ENCODE peak calls at places on chromosome 15, in seven cellular contexts. I, Y, W, F, C, D and K are unnamed samples.

GRCh38 chr15:82158811-82159210 is 103.7 kb downstream of the EFL1 start:
- DNase-seq in C (no peak), D (no peak), I (no peak), W (no peak), F (no peak), Y (no peak), K (peak)

GRCh38 chr15:60397772-60398445 is at the start of gene ANXA2:
- DNase-seq in C (peak), W (peak), Y (peak), D (peak), F (no peak), I (peak), K (no peak)

GRCh38 chr15:30036304-30036703 is 46.5 kb upstream of the GOLGA8J start:
- DNase-seq in C (no peak), I (no peak), F (no peak), D (no peak), W (peak), Y (no peak), K (no peak)

GRCh38 chr15:87944051-87944450 is 312.5 kb downstream of the NTRK3 start:
- DNase-seq in C (no peak), Y (no peak), F (no peak), D (no peak), I (no peak), W (no peak), K (no peak)

GRCh38 chr15:81909229-81910087 is 136.4 kb downstream of the MEX3B start:
- DNase-seq in W (peak), F (no peak), I (no peak), D (no peak), C (peak), Y (no peak), K (no peak)

GRCh38 chr15:80504931-80505330 is 100.7 kb downstream of the ARNT2 start:
- DNase-seq in C (no peak), Y (no peak), F (no peak), W (no peak), I (no peak), D (no peak), K (no peak)

GRCh38 chr15:89085289-89085906 is 2.9 kb upstream of the ABHD2 start:
- DNase-seq in Y (no peak), D (no peak), C (no peak), F (no peak), W (no peak), I (no peak), K (no peak)

GRCh38 chr15:88348579-88349255 is 92.2 kb upstream of the NTRK3 start:
- DNase-seq in Y (no peak), I (no peak), D (no peak), C (no peak), W (no peak), F (no peak), K (no peak)

GRCh38 chr15:78212546-78213424 is 21.6 kb downstream of the ACSBG1 start:
- DNase-seq in F (peak), I (peak), Y (no peak), C (peak), W (no peak), D (peak), K (peak)

GRCh38 chr15:33131880-33132279 is 62.6 kb downstream of the FMN1 start:
- DNase-seq in I (no peak), C (no peak), W (no peak), Y (no peak), D (no peak), F (no peak), K (no peak)

GRCh38 chr15:96418146-96418545 is 87.6 kb downstream of the NR2F2 start:
- DNase-seq in I (no peak), D (no peak), F (no peak), Y (no peak), W (no peak), C (no peak), K (no peak)

GRCh38 chr15:85407421-85408269 is 27.2 kb downstream of the AKAP13 start:
- DNase-seq in C (peak), Y (no peak), W (no peak), F (peak), D (peak), I (no peak), K (peak)

GRCh38 chr15:90478981-90479481 is 50.7 kb upstream of the CRTC3 start:
- DNase-seq in C (no peak), Y (no peak), D (peak), W (no peak), I (no peak), F (no peak), K (no peak)

GRCh38 chr15:51642696-51643095 is 20.1 kb upstream of the DMXL2 start:
- DNase-seq in D (no peak), I (no peak), W (no peak), F (no peak), Y (no peak), C (no peak), K (no peak)

GRCh38 chr15:60414016-60414682 is 16.4 kb upstream of the ANXA2 start:
- DNase-seq in Y (no peak), I (no peak), W (no peak), C (no peak), F (no peak), D (no peak), K (no peak)

GRCh38 chr15:101648356-101648755 is 3.8 kb downstream of the TM2D3 start:
- DNase-seq in W (no peak), F (no peak), Y (no peak), I (no peak), C (no peak), D (no peak), K (no peak)

GRCh38 chr15:36888018-36888992 is 212.0 kb downstream of the MEIS2 start:
- DNase-seq in F (no peak), I (peak), D (no peak), Y (no peak), C (no peak), W (no peak), K (no peak)

GRCh38 chr15:39301589-39301999 is 279.3 kb upstream of the THBS1 start:
- DNase-seq in D (no peak), Y (no peak), I (no peak), W (no peak), C (no peak), F (no peak), K (no peak)

GRCh38 chr15:94293411-94294402 is 62.3 kb downstream of the MCTP2 start:
- DNase-seq in Y (no peak), C (no peak), I (no peak), D (no peak), W (no peak), F (no peak), K (peak)

GRCh38 chr15:78055923-78056713 is 21.4 kb downstream of the TBC1D2B start:
- DNase-seq in F (no peak), I (no peak), Y (no peak), D (no peak), W (no peak), C (peak), K (no peak)

GRCh38 chr15:73681856-73682596 is 2.2 kb upstream of the CD276 start:
- DNase-seq in Y (no peak), F (no peak), W (no peak), C (no peak), D (no peak), I (no peak), K (no peak)

GRCh38 chr15:60004846-60005351 is 788 bp downstream of the FOXB1 start:
- DNase-seq in D (no peak), I (no peak), C (no peak), F (no peak), W (peak), Y (peak), K (no peak)

GRCh38 chr15:68344600-68344999 is 67.1 kb downstream of the FEM1B start:
- DNase-seq in W (no peak), I (no peak), F (no peak), Y (no peak), D (no peak), C (no peak), K (no peak)

GRCh38 chr15:71660501-71660900 is 149.9 kb upstream of the NR2E3 start:
- DNase-seq in I (no peak), Y (no peak), F (no peak), W (no peak), C (no peak), D (no peak), K (no peak)

GRCh38 chr15:58463815-58464697 is 32.3 kb downstream of the LIPC start:
- DNase-seq in W (no peak), I (no peak), D (no peak), C (no peak), F (no peak), Y (no peak), K (no peak)

GRCh38 chr15:40550381-40551037 is 14.3 kb downstream of the CCDC32 start:
- DNase-seq in C (no peak), F (no peak), I (no peak), W (no peak), D (no peak), Y (no peak), K (no peak)

GRCh38 chr15:89090791-89091666 is 2.8 kb downstream of the ABHD2 start:
- DNase-seq in Y (peak), D (peak), W (no peak), I (peak), F (peak), C (no peak), K (peak)

GRCh38 chr15:51760805-51761204 is 9.4 kb downstream of the TMOD2 start:
- DNase-seq in Y (no peak), I (no peak), D (no peak), F (no peak), C (no peak), W (no peak), K (no peak)

GRCh38 chr15:95280711-95281110 is 1049.3 kb downstream of the MCTP2 start:
- DNase-seq in D (no peak), Y (no peak), C (no peak), W (no peak), F (no peak), I (no peak), K (no peak)

GRCh38 chr15:83733206-83733605 is 79.3 kb downstream of the ADAMTSL3 start:
- DNase-seq in D (no peak), C (no peak), Y (no peak), W (peak), I (no peak), F (no peak), K (peak)

GRCh38 chr15:40069178-40070165 is 30.5 kb upstream of the SRP14 start:
- DNase-seq in D (peak), F (no peak), I (peak), Y (peak), C (peak), W (peak), K (peak)

GRCh38 chr15:73991260-73991659 is 835 bp downstream of the STOML1 start:
- DNase-seq in D (peak), W (peak), Y (peak), I (peak), C (peak), F (no peak), K (no peak)

GRCh38 chr15:40575113-40575512 is 6.0 kb downstream of the RPUSD2 start:
- DNase-seq in W (no peak), I (no peak), Y (no peak), C (no peak), F (no peak), D (no peak), K (no peak)

GRCh38 chr15:77094397-77095030 is 23.6 kb upstream of the TSPAN3 start:
- DNase-seq in F (no peak), W (peak), C (no peak), I (no peak), Y (no peak), D (no peak), K (no peak)

GRCh38 chr15:89500397-89501270 is 4.3 kb upstream of the RHCG start:
- DNase-seq in D (no peak), F (no peak), W (peak), I (no peak), Y (no peak), C (no peak), K (no peak)

GRCh38 chr15:45456212-45457106 is 66.1 kb downstream of the SLC30A4 start:
- DNase-seq in D (peak), I (peak), C (peak), F (peak), Y (no peak), W (no peak), K (peak)

GRCh38 chr15:81108427-81108826 is 25.6 kb upstream of the CFAP161 start:
- DNase-seq in Y (no peak), I (no peak), F (no peak), C (no peak), D (no peak), W (peak), K (no peak)

GRCh38 chr15:57061281-57061680 is 142.8 kb downstream of the TCF12 start:
- DNase-seq in W (no peak), F (no peak), C (no peak), Y (no peak), D (no peak), I (no peak), K (no peak)

GRCh38 chr15:50558012-50558411 is 11.5 kb upstream of the USP50 start:
- DNase-seq in W (no peak), I (no peak), Y (no peak), D (no peak), C (no peak), F (no peak), K (no peak)

GRCh38 chr15:50563756-50564155 is 17.3 kb upstream of the USP50 start:
- DNase-seq in I (no peak), D (no peak), Y (no peak), C (no peak), F (no peak), W (no peak), K (no peak)

GRCh38 chr15:50562735-50563640 is 16.5 kb upstream of the USP50 start:
- DNase-seq in D (no peak), C (no peak), I (no peak), F (no peak), Y (no peak), W (no peak), K (no peak)
- TF ChIP-seq CTCF in D (no peak), C (no peak), I (no peak), F (no peak), Y (no peak), W (no peak), K (no peak)

DNA sequence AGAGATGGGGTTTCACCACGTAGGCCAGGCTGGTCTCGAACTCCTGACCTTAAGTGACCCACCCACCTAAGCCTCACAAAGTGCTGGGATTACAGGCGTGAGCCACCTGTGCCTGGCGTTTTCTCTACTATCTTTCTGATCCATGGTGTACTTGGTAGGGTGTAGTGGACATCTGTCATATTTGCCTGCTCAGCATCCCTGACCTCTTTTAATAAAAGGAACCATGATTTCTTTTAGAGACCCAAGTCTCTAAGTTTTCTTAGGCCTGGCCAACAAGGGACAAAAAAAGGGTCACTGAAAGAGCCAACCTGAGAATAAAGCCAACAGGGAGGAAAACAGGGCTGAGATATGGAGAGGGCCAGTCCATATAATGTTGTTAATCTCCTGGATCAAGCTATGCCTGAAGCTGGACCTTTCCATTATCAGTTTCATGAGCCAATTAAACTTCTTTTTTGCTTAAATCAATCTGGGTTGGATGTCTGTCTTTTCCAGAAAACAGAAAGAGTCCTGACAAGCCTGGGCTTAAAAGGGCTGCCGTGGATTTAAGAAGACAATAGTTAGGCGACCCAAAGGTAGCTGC is 48.1 kb upstream of the PGPEP1L start:
- DNase-seq in F (no peak), W (no peak), C (no peak), Y (no peak), D (no peak), I (no peak), K (no peak)
- H3K4me3 ChIP-seq in F (no peak), W (no peak), C (no peak), Y (no peak), D (no peak), I (no peak), K (no peak)

GRCh38 chr15:66085128-66085527 is 168.4 kb downstream of the MEGF11 start:
- DNase-seq in F (no peak), C (no peak), I (no peak), W (peak), D (no peak), Y (no peak), K (no peak)
- TF ChIP-seq CTCF in F (no peak), C (peak), I (no peak), W (peak), D (no peak), Y (no peak), K (no peak)

DNA sequence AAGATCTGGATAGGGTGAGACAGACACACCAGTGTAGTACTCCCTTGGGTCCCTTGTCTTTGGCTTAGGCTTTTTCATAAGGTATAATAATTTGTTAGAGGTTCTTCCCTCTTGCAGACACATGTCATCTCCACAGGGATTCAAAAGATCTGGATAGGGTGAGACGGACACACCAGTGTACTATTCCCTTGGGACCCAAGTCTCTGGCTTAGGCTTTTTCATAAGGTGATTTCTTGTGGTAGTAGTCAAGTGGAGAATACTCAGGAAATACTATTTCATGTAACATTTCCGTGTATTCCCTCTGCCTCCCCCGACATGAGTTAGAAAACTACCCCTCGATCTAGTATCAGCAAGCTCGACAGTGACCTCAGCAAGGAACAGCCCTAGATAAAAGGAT is 954 bp upstream of the MAPKBP1 start:
- DNase-seq in D (no peak), W (no peak), C (no peak), I (no peak), F (no peak), Y (no peak), K (no peak)
- H3K4me3 ChIP-seq in D (no peak), W (peak), C (no peak), I (no peak), F (peak), Y (peak), K (peak)

DNA sequence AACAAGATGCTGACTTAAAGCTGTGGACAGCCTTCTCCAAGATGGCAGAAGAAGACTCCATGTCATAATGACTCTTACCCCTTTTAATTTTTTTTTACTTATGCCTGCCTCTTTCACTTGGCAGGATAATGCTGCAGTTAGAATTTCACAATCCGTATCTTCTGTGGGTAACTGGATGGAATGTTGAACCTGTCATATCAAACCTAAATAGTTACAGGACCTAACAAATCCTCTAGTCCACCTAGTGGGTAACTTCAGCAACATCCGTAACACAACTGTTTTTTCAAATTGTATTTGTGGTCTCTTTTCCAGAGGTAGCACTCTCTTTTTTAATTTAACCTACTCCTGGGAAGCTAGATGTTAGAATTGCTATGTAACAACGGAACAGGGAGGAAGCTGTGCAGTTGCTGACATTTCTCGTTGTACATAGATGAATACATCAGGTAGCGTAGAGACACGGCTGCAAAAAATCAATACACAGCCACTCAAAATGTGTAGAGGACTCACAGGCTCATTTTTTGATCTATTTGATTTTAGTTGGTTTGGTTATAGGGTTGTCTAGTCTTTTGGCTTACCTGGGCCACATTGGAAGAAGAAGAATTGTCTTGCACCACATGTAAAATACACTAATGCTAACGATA is 43.9 kb upstream of the TRPM1 start:
- DNase-seq in Y (no peak), C (no peak), F (no peak), D (no peak), W (no peak), I (no peak), K (no peak)
- TF ChIP-seq CTCF in Y (no peak), C (peak), F (no peak), D (peak), W (peak), I (no peak), K (peak)

GRCh38 chr15:49706805-49707204 is 86.0 kb downstream of the DTWD1 start:
- DNase-seq in Y (no peak), I (no peak), D (no peak), W (no peak), C (no peak), F (no peak), K (no peak)
- H3K4me3 ChIP-seq in Y (no peak), I (no peak), D (no peak), W (no peak), C (no peak), F (no peak), K (no peak)

GRCh38 chr15:67183443-67184169 is 70.9 kb downstream of the AAGAB start:
- DNase-seq in D (no peak), W (no peak), C (no peak), I (no peak), F (no peak), Y (no peak), K (no peak)

GRCh38 chr15:67180035-67180434 is 74.4 kb downstream of the AAGAB start:
- DNase-seq in D (no peak), Y (no peak), I (no peak), W (no peak), F (no peak), C (no peak), K (no peak)

GRCh38 chr15:67180514-67181191 is 73.8 kb downstream of the AAGAB start:
- DNase-seq in F (no peak), Y (no peak), I (no peak), W (peak), C (no peak), D (no peak), K (no peak)

GRCh38 chr15:67179411-67179995 is 75.0 kb downstream of the AAGAB start:
- DNase-seq in F (no peak), I (no peak), D (no peak), C (no peak), Y (no peak), W (no peak), K (no peak)

GRCh38 chr15:67181221-67181639 is 73.2 kb downstream of the AAGAB start:
- DNase-seq in Y (no peak), W (no peak), I (no peak), C (no peak), F (no peak), D (no peak), K (no peak)
- TF ChIP-seq CTCF in Y (no peak), W (peak), I (no peak), C (peak), F (no peak), D (peak), K (peak)

DNA sequence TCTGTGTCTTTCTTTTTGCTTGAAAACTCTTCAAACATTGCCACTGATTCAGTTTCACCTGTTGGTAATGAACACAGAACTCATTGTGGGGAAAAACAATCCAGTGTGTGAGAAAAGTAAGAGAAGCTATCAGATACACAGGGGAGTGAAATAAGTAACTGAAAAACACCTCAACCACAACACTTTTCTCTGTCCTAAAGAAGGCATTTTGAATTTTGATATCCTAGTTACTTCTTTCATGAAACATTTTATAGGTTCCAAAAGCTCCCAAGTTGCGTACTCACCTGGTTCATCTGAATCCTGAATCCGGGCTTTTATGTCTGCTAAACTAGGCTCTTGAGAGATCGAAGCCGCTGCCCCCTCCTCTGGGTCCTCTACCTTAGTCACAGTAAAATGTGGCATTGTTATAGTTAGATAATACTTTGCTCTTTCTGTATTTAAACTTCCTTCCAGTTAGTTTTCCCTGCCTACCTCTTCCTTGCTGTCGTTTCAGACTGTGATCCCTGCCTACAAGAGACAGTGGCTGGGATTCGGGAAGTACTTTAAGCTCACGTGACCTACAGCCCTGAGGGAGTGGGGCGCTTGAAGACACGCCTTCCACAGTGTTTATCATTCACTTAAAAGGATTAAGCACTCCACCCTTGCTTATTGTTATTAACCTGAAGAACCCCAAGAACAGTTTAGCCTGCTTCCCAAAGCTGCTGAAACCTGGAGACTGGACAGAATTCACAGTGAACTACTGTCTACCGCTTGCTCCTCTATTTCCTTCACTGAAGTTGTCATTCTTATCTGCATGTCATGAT is 19.1 kb downstream of the SLC12A6 start:
- DNase-seq in C (peak), F (no peak), I (no peak), D (peak), W (peak), Y (no peak), K (peak)
- H3K4me3 ChIP-seq in C (peak), F (peak), I (peak), D (peak), W (peak), Y (peak), K (peak)